ENCODE peak calls at places on chromosomes 1 and 21, in four cellular contexts. M is effector CD4-positive, alpha-beta T cell; V is neuronal stem cell; H is T-helper 2 cell treated with Interferon-gamma antibody and Interleukin-4, amounts not matched to agents 5 μg/mL and 100 μg/mL, for 36 hours. S is an unnamed sample.
A peak's percentile ranks its signal among the peaks of the same experiment; 100 is the strongest.

GRCh38 chr1:47738560-47739182 is 258.5 kb downstream of the TRABD2B start:
- DNase-seq in M (no peak), V (peak; percentile 78), H (no peak), S (no peak)

GRCh38 chr21:31184462-31184861 is 146.2 kb upstream of the KRTAP19-8 start:
- DNase-seq in V (no peak), M (peak; percentile 57), H (peak; percentile 89), S (peak; percentile 71)

GRCh38 chr1:31040038-31040437 is 25.5 kb downstream of the PUM1 start:
- DNase-seq in H (no peak), M (no peak), V (no peak), S (no peak)

GRCh38 chr1:106793686-106794085 is 262.8 kb upstream of the PRMT6 start:
- DNase-seq in H (no peak), V (no peak), M (no peak), S (no peak)

GRCh38 chr1:230066466-230067404 is at the start of gene GALNT2:
- DNase-seq in V (peak; percentile 93), M (peak; percentile 82), H (peak; percentile 91), S (peak; percentile 86)

GRCh38 chr21:32096411-32096810 is 182.4 kb downstream of the MIS18A start:
- DNase-seq in V (peak; percentile 26), H (no peak), M (no peak), S (no peak)

GRCh38 chr21:39132248-39132647 is 51.0 kb downstream of the PSMG1 start:
- DNase-seq in M (no peak), H (no peak), V (no peak), S (no peak)

GRCh38 chr1:203156280-203156679 is 19.3 kb downstream of the MYBPH start:
- DNase-seq in M (no peak), V (no peak), H (no peak), S (no peak)

GRCh38 chr1:181206979-181207790 is 118.7 kb downstream of the IER5 start:
- DNase-seq in V (no peak), M (no peak), H (no peak), S (no peak)

GRCh38 chr1:235759336-235759735 is 107.4 kb downstream of the LYST start:
- DNase-seq in V (no peak), H (no peak), M (no peak), S (no peak)

GRCh38 chr1:19750101-19750881 is 49.4 kb downstream of the TMCO4 start:
- DNase-seq in M (no peak), H (no peak), V (no peak), S (no peak)

GRCh38 chr1:214102907-214103306 is 115.1 kb downstream of the PROX1 start:
- DNase-seq in M (no peak), H (no peak), V (peak; percentile 11), S (no peak)

GRCh38 chr1:108663074-108663473 is 2.2 kb upstream of the HENMT1 start:
- DNase-seq in M (no peak), V (no peak), H (no peak), S (no peak)

GRCh38 chr1:41493117-41493536 is 8.6 kb upstream of the EDN2 start:
- DNase-seq in H (peak; percentile 22), M (no peak), V (no peak), S (no peak)

GRCh38 chr1:207026177-207026576 is 6.4 kb downstream of the C1orf116 start:
- DNase-seq in H (no peak), V (no peak), M (no peak), S (no peak)

GRCh38 chr1:57072775-57073174 is 107.0 kb upstream of the C8B start:
- DNase-seq in V (no peak), H (no peak), M (no peak), S (no peak)

GRCh38 chr1:117644696-117645311 is 39.0 kb downstream of the TENT5C start:
- DNase-seq in M (no peak), H (no peak), V (no peak), S (no peak)

GRCh38 chr1:119679223-119679622 is 31.2 kb upstream of the ZNF697 start:
- DNase-seq in V (no peak), M (no peak), H (no peak), S (no peak)

GRCh38 chr21:44926364-44927101 is 5.8 kb upstream of the ITGB2 start:
- DNase-seq in M (peak; percentile 56), H (peak; percentile 46), V (no peak), S (peak; percentile 72)

GRCh38 chr1:55931272-55931940 is 648.0 kb downstream of the PLPP3 start:
- DNase-seq in H (no peak), M (no peak), V (no peak), S (no peak)

GRCh38 chr1:200888349-200888838 is 6.3 kb upstream of the INAVA start:
- DNase-seq in M (peak; percentile 44), H (peak; percentile 65), V (no peak), S (peak; percentile 68)

GRCh38 chr1:174239541-174239940 is 80.2 kb downstream of the RABGAP1L start:
- DNase-seq in H (no peak), M (no peak), V (no peak), S (no peak)

GRCh38 chr1:78722521-78722920 is 72.9 kb downstream of the IFI44 start:
- DNase-seq in V (no peak), H (no peak), M (no peak), S (no peak)

GRCh38 chr1:228151170-228151513 is 1.4 kb downstream of the GJC2 start:
- DNase-seq in H (no peak), M (no peak), V (no peak), S (no peak)

GRCh38 chr1:13916530-13916929 is 216.5 kb downstream of the PRDM2 start:
- DNase-seq in V (no peak), M (no peak), H (no peak), S (no peak)

GRCh38 chr1:212450331-212450881 is 17.7 kb downstream of the NENF start:
- DNase-seq in V (no peak), H (no peak), M (no peak), S (no peak)

GRCh38 chr1:201964266-201964665 is 9.0 kb downstream of the TIMM17A start:
- DNase-seq in H (no peak), M (no peak), V (no peak), S (no peak)

GRCh38 chr21:41664881-41665765 is 101.7 kb downstream of the RIPK4 start:
- DNase-seq in M (no peak), H (no peak), V (no peak), S (no peak)

GRCh38 chr1:208641881-208642280 is 397.7 kb upstream of the PLXNA2 start:
- DNase-seq in M (no peak), V (no peak), H (no peak), S (no peak)

S was measured in CD8-positive, alpha-beta T cell.